ENCODE peak calls at places on chromosome 4, in eight cellular contexts. J, O, R, G, S, U, P and N are unnamed samples.
A peak's percentile ranks its signal among the peaks of the same experiment; 100 is the strongest.

GRCh38 chr4:13733817-13734216 is 106.3 kb upstream of the BOD1L1 start:
- DNase-seq in S (no peak), R (peak; percentile 50), U (no peak), P (no peak), J (no peak), O (peak; percentile 36), G (no peak), N (peak; percentile 83)

GRCh38 chr4:55635760-55636621 is at the start of gene NMU:
- DNase-seq in J (no peak), P (peak; percentile 25), U (peak; percentile 42), S (no peak), O (no peak), G (no peak), R (peak; percentile 12), N (no peak)

GRCh38 chr4:5192271-5192670 is 141.0 kb downstream of the STK32B start:
- DNase-seq in O (no peak), P (no peak), R (no peak), J (no peak), U (no peak), G (no peak), S (no peak), N (no peak)

GRCh38 chr4:148589182-148589581 is 147.0 kb upstream of the NR3C2 start:
- DNase-seq in O (no peak), S (no peak), U (no peak), J (no peak), G (no peak), R (no peak), P (no peak), N (no peak)

GRCh38 chr4:185786422-185786821 is 25.6 kb downstream of the SORBS2 start:
- DNase-seq in P (no peak), S (no peak), R (no peak), O (no peak), J (no peak), G (no peak), U (no peak), N (peak; percentile 39)

GRCh38 chr4:154292589-154292988 is 199.0 kb downstream of the DCHS2 start:
- DNase-seq in P (no peak), O (no peak), S (no peak), U (no peak), R (no peak), J (no peak), G (no peak), N (no peak)

GRCh38 chr4:8107146-8107657 is 51.4 kb downstream of the ABLIM2 start:
- DNase-seq in R (no peak), O (no peak), G (no peak), U (no peak), P (no peak), J (no peak), S (no peak), N (no peak)

GRCh38 chr4:78616046-78616498 is 64.5 kb downstream of the ANXA3 start:
- DNase-seq in P (no peak), O (peak; percentile 66), U (no peak), J (no peak), R (peak; percentile 70), G (no peak), S (no peak), N (peak; percentile 81)

GRCh38 chr4:38034986-38035882 is 75.0 kb downstream of the PTTG2 start:
- DNase-seq in U (peak; percentile 33), J (peak; percentile 37), P (peak; percentile 10), R (peak; percentile 85), O (peak; percentile 62), S (peak; percentile 44), G (peak; percentile 47), N (peak; percentile 75)

GRCh38 chr4:163922302-163922701 is 427.8 kb downstream of the TMA16 start:
- DNase-seq in U (no peak), G (no peak), S (no peak), R (no peak), O (peak; percentile 3), J (no peak), P (no peak), N (no peak)

GRCh38 chr4:117983541-117984451 is 50.5 kb upstream of the NDST3 start:
- DNase-seq in J (no peak), G (no peak), P (no peak), R (no peak), S (no peak), U (no peak), O (peak; percentile 47), N (peak; percentile 63)

GRCh38 chr4:37244583-37245390 is at the start of gene NWD2:
- DNase-seq in G (no peak), S (no peak), R (peak; percentile 17), P (no peak), U (no peak), O (peak; percentile 26), J (no peak), N (no peak)

GRCh38 chr4:35793045-35793722 is 451.1 kb downstream of the ARAP2 start:
- DNase-seq in O (peak; percentile 13), U (no peak), G (no peak), R (no peak), J (no peak), S (no peak), P (no peak), N (no peak)

GRCh38 chr4:186472948-186473347 is 82.4 kb downstream of the MTNR1A start:
- DNase-seq in G (peak; percentile 7), R (peak; percentile 62), O (peak; percentile 27), U (no peak), S (no peak), P (peak; percentile 10), J (no peak), N (peak; percentile 60)

GRCh38 chr4:86048426-86048825 is 311.4 kb downstream of the MAPK10 start:
- DNase-seq in O (peak; percentile 55), U (no peak), R (peak; percentile 33), P (no peak), G (no peak), S (no peak), J (no peak), N (peak; percentile 18)

GRCh38 chr4:1167244-1167949 is 5.0 kb downstream of the SPON2 start:
- DNase-seq in S (peak; percentile 84), J (peak; percentile 87), G (peak; percentile 23), R (peak; percentile 88), U (peak; percentile 86), O (peak; percentile 94), P (peak; percentile 70), N (peak; percentile 81)

GRCh38 chr4:96009720-96010119 is 169.8 kb downstream of the PDHA2 start:
- DNase-seq in S (no peak), J (no peak), O (peak; percentile 40), R (peak; percentile 85), G (no peak), P (no peak), U (no peak), N (peak; percentile 18)

GRCh38 chr4:186820371-186820990 is 96.8 kb upstream of the FAT1 start:
- DNase-seq in J (no peak), O (peak; percentile 70), S (no peak), G (no peak), P (no peak), R (peak; percentile 68), U (no peak), N (peak; percentile 54)

GRCh38 chr4:56286763-56287162 is 100.5 kb downstream of the AASDH start:
- DNase-seq in J (no peak), U (no peak), P (no peak), S (no peak), R (no peak), O (peak; percentile 11), G (no peak), N (no peak)

GRCh38 chr4:9804918-9805317 is 23.5 kb downstream of the DRD5 start:
- DNase-seq in R (no peak), J (no peak), G (no peak), S (no peak), O (peak; percentile 6), U (no peak), P (no peak), N (no peak)

GRCh38 chr4:15002659-15003440 is 569 bp downstream of the CPEB2 start:
- DNase-seq in J (peak; percentile 80), S (peak; percentile 88), R (peak; percentile 89), U (peak; percentile 59), P (no peak), O (peak; percentile 87), G (peak; percentile 77), N (peak; percentile 82)